ENCODE peak calls at places on chromosomes 11 and 22, in six cellular contexts. One of them, this sample, is unnamed.

GRCh38 chr22:46239261-46240048 is 10.6 kb downstream of the CDPF1 start:
- DNase-seq in T-helper 17 cell: no peak
- DNase-seq in mesenchymal stem cell: no peak
- DNase-seq in HL-60: peak
- DNase-seq in adrenal gland: no peak
- DNase-seq in Kasumi-1: no peak
- DNase-seq in this sample: no peak

GRCh38 chr22:38461057-38461413 is 6.0 kb upstream of the KCNJ4 start:
- DNase-seq in mesenchymal stem cell: no peak
- DNase-seq in T-helper 17 cell: no peak
- DNase-seq in adrenal gland: no peak
- DNase-seq in Kasumi-1: no peak
- DNase-seq in HL-60: no peak
- DNase-seq in this sample: no peak

GRCh38 chr11:69398529-69399492 is 82.7 kb upstream of the LINC01488 start:
- DNase-seq in HL-60: peak
- DNase-seq in Kasumi-1: no peak
- DNase-seq in mesenchymal stem cell: peak
- DNase-seq in T-helper 17 cell: no peak
- DNase-seq in adrenal gland: no peak
- DNase-seq in this sample: no peak

GRCh38 chr11:3950996-3951662 is 95.7 kb downstream of the STIM1 start:
- DNase-seq in HL-60: no peak
- DNase-seq in adrenal gland: no peak
- DNase-seq in Kasumi-1: no peak
- DNase-seq in mesenchymal stem cell: peak
- DNase-seq in T-helper 17 cell: no peak
- DNase-seq in this sample: no peak

GRCh38 chr11:77308838-77309237 is 7.4 kb upstream of the GDPD4 start:
- DNase-seq in HL-60: no peak
- DNase-seq in T-helper 17 cell: no peak
- DNase-seq in Kasumi-1: no peak
- DNase-seq in adrenal gland: no peak
- DNase-seq in mesenchymal stem cell: no peak
- DNase-seq in this sample: no peak

GRCh38 chr11:119843760-119844330 is 114.8 kb upstream of the NECTIN1 start:
- DNase-seq in T-helper 17 cell: no peak
- DNase-seq in Kasumi-1: no peak
- DNase-seq in HL-60: no peak
- DNase-seq in mesenchymal stem cell: no peak
- DNase-seq in adrenal gland: no peak
- DNase-seq in this sample: no peak

GRCh38 chr11:61592176-61592575 is 11.3 kb upstream of the SYT7 start:
- DNase-seq in mesenchymal stem cell: no peak
- DNase-seq in adrenal gland: no peak
- DNase-seq in Kasumi-1: no peak
- DNase-seq in HL-60: no peak
- DNase-seq in T-helper 17 cell: no peak
- DNase-seq in this sample: no peak

GRCh38 chr11:63896071-63896470 is 20.9 kb downstream of the RCOR2 start:
- DNase-seq in Kasumi-1: no peak
- DNase-seq in adrenal gland: no peak
- DNase-seq in HL-60: no peak
- DNase-seq in T-helper 17 cell: no peak
- DNase-seq in mesenchymal stem cell: no peak
- DNase-seq in this sample: no peak

GRCh38 chr11:88523362-88524028 is 186.0 kb upstream of the CTSC start:
- DNase-seq in T-helper 17 cell: no peak
- DNase-seq in mesenchymal stem cell: peak
- DNase-seq in HL-60: peak
- DNase-seq in adrenal gland: no peak
- DNase-seq in Kasumi-1: no peak
- DNase-seq in this sample: no peak

GRCh38 chr22:29600846-29601245 is 2.6 kb upstream of the NF2 start:
- DNase-seq in Kasumi-1: no peak
- DNase-seq in mesenchymal stem cell: no peak
- DNase-seq in adrenal gland: no peak
- DNase-seq in HL-60: no peak
- DNase-seq in T-helper 17 cell: no peak
- DNase-seq in this sample: no peak

GRCh38 chr11:131663403-131664200 is 293.2 kb downstream of the NTM start:
- DNase-seq in Kasumi-1: no peak
- DNase-seq in HL-60: no peak
- DNase-seq in mesenchymal stem cell: no peak
- DNase-seq in T-helper 17 cell: no peak
- DNase-seq in adrenal gland: no peak
- DNase-seq in this sample: no peak

GRCh38 chr22:37627545-37627944 is 11.9 kb upstream of the SH3BP1 start:
- DNase-seq in adrenal gland: no peak
- DNase-seq in HL-60: peak
- DNase-seq in mesenchymal stem cell: no peak
- DNase-seq in Kasumi-1: peak
- DNase-seq in T-helper 17 cell: no peak
- DNase-seq in this sample: no peak

GRCh38 chr11:134575504-134576230 is 163.6 kb upstream of the B3GAT1 start:
- DNase-seq in Kasumi-1: no peak
- DNase-seq in adrenal gland: no peak
- DNase-seq in mesenchymal stem cell: no peak
- DNase-seq in T-helper 17 cell: no peak
- DNase-seq in HL-60: no peak
- DNase-seq in this sample: no peak

GRCh38 chr11:119258180-119258579 is 52.0 kb downstream of the CBL start:
- DNase-seq in mesenchymal stem cell: no peak
- DNase-seq in adrenal gland: no peak
- DNase-seq in T-helper 17 cell: no peak
- DNase-seq in Kasumi-1: no peak
- DNase-seq in HL-60: peak
- DNase-seq in this sample: no peak

GRCh38 chr11:92867913-92868619 is 101.4 kb upstream of the MTNR1B start:
- DNase-seq in adrenal gland: no peak
- DNase-seq in HL-60: no peak
- DNase-seq in T-helper 17 cell: no peak
- DNase-seq in mesenchymal stem cell: no peak
- DNase-seq in Kasumi-1: no peak
- DNase-seq in this sample: no peak

GRCh38 chr11:94934362-94934761 is 39.0 kb downstream of the CWC15 start:
- DNase-seq in T-helper 17 cell: no peak
- DNase-seq in mesenchymal stem cell: peak
- DNase-seq in adrenal gland: no peak
- DNase-seq in HL-60: no peak
- DNase-seq in Kasumi-1: no peak
- DNase-seq in this sample: no peak

GRCh38 chr22:36562261-36562835 is 33.4 kb upstream of the EIF3D start:
- DNase-seq in T-helper 17 cell: no peak
- DNase-seq in mesenchymal stem cell: peak
- DNase-seq in adrenal gland: no peak
- DNase-seq in HL-60: no peak
- DNase-seq in Kasumi-1: no peak
- DNase-seq in this sample: no peak

GRCh38 chr11:74325649-74326645 is 14.5 kb upstream of the P4HA3 start:
- DNase-seq in adrenal gland: peak
- DNase-seq in Kasumi-1: no peak
- DNase-seq in mesenchymal stem cell: peak
- DNase-seq in T-helper 17 cell: no peak
- DNase-seq in HL-60: no peak
- DNase-seq in this sample: no peak

GRCh38 chr11:2928605-2929510 is at the start of gene PHLDA2:
- DNase-seq in adrenal gland: peak
- DNase-seq in mesenchymal stem cell: peak
- DNase-seq in T-helper 17 cell: peak
- DNase-seq in Kasumi-1: no peak
- DNase-seq in HL-60: peak
- DNase-seq in this sample: no peak

GRCh38 chr11:47257518-47258316 is at the start of gene NR1H3:
- DNase-seq in Kasumi-1: no peak
- DNase-seq in mesenchymal stem cell: peak
- DNase-seq in HL-60: no peak
- DNase-seq in adrenal gland: peak
- DNase-seq in T-helper 17 cell: no peak
- DNase-seq in this sample: no peak

GRCh38 chr11:3126901-3127691 is 38.0 kb downstream of the OSBPL5 start:
- DNase-seq in mesenchymal stem cell: no peak
- DNase-seq in HL-60: no peak
- DNase-seq in T-helper 17 cell: peak
- DNase-seq in Kasumi-1: no peak
- DNase-seq in adrenal gland: no peak
- DNase-seq in this sample: no peak

GRCh38 chr11:64250875-64251721 is at the start of gene PLCB3:
- DNase-seq in mesenchymal stem cell: peak
- DNase-seq in Kasumi-1: peak
- DNase-seq in adrenal gland: peak
- DNase-seq in HL-60: peak
- DNase-seq in T-helper 17 cell: peak
- DNase-seq in this sample: no peak

GRCh38 chr11:115724709-115725108 is 220.5 kb upstream of the CADM1 start:
- DNase-seq in T-helper 17 cell: no peak
- DNase-seq in mesenchymal stem cell: peak
- DNase-seq in adrenal gland: no peak
- DNase-seq in HL-60: no peak
- DNase-seq in Kasumi-1: no peak
- DNase-seq in this sample: no peak

GRCh38 chr22:27690596-27690995 is 111.0 kb downstream of the MN1 start:
- DNase-seq in adrenal gland: no peak
- DNase-seq in mesenchymal stem cell: no peak
- DNase-seq in HL-60: no peak
- DNase-seq in T-helper 17 cell: no peak
- DNase-seq in Kasumi-1: no peak
- DNase-seq in this sample: no peak

GRCh38 chr22:41048791-41049717 is 43.3 kb upstream of the EP300 start:
- DNase-seq in T-helper 17 cell: no peak
- DNase-seq in adrenal gland: peak
- DNase-seq in HL-60: no peak
- DNase-seq in mesenchymal stem cell: peak
- DNase-seq in Kasumi-1: no peak
- DNase-seq in this sample: peak

GRCh38 chr11:3380706-3381570 is 2.0 kb upstream of the ZNF195 start:
- DNase-seq in T-helper 17 cell: no peak
- DNase-seq in Kasumi-1: no peak
- DNase-seq in HL-60: no peak
- DNase-seq in adrenal gland: no peak
- DNase-seq in mesenchymal stem cell: no peak
- DNase-seq in this sample: no peak